ENCODE peak calls at places on chromosomes 2 and 18, in nine cellular contexts. U is heart right ventricle; C is AG04449; L is lower lobe of right lung; Z is HepG2; B is GM23338; O is CD8-positive, alpha-beta memory T cell; T is kidney; P is psoas muscle. A is an unnamed sample.

GRCh38 chr2:120710256-120710655 is 25.4 kb upstream of the GLI2 start:
- DNase-seq in T (no peak), P (no peak), L (no peak), Z (no peak), O (no peak), C (peak), U (no peak), B (peak), A (peak)

GRCh38 chr18:30766053-30766452 is 276.5 kb downstream of the DSC3 start:
- DNase-seq in T (no peak), C (no peak), Z (no peak), B (no peak), P (no peak), L (no peak), U (no peak), O (no peak), A (no peak)

GRCh38 chr2:69692424-69692823 is 48.9 kb upstream of the AAK1 start:
- DNase-seq in B (no peak), P (no peak), U (no peak), Z (no peak), O (no peak), C (no peak), L (no peak), T (no peak), A (no peak)

GRCh38 chr2:37737507-37737906 is 66.1 kb upstream of the CDC42EP3 start:
- DNase-seq in B (no peak), C (no peak), L (no peak), T (no peak), Z (no peak), P (no peak), U (no peak), O (no peak), A (no peak)

GRCh38 chr2:219662566-219662965 is 35.1 kb downstream of the SLC4A3 start:
- DNase-seq in T (no peak), O (no peak), C (no peak), B (peak), Z (no peak), L (no peak), U (no peak), P (no peak), A (no peak)

GRCh38 chr2:67515021-67515420 is 117.9 kb downstream of the ETAA1 start:
- DNase-seq in L (no peak), U (no peak), T (no peak), B (no peak), C (no peak), P (no peak), O (no peak), Z (no peak), A (no peak)

GRCh38 chr2:37080231-37080630 is 3.9 kb downstream of the HEATR5B start:
- DNase-seq in T (no peak), C (no peak), P (no peak), L (no peak), U (no peak), O (no peak), B (no peak), Z (no peak), A (no peak)

GRCh38 chr2:40286721-40287120 is 165.2 kb downstream of the SLC8A1 start:
- DNase-seq in C (no peak), U (no peak), T (no peak), B (no peak), L (no peak), P (no peak), O (no peak), Z (no peak), A (no peak)

GRCh38 chr2:74481961-74482800 is 617 bp downstream of the CCDC142 start:
- DNase-seq in U (peak), T (peak), L (no peak), B (peak), C (no peak), Z (no peak), P (no peak), O (peak), A (no peak)

GRCh38 chr18:80022613-80023012 is 11.6 kb upstream of the RBFA start:
- DNase-seq in O (no peak), P (no peak), Z (no peak), B (peak), L (no peak), C (no peak), U (no peak), T (no peak), A (no peak)

GRCh38 chr2:1047485-1047884 is 96.8 kb downstream of the SNTG2 start:
- DNase-seq in C (no peak), T (no peak), B (peak), U (no peak), L (no peak), O (no peak), P (no peak), Z (peak), A (peak)

GRCh38 chr2:7777668-7778067 is 860.5 kb downstream of the RNF144A start:
- DNase-seq in B (no peak), P (no peak), L (no peak), Z (no peak), C (no peak), O (no peak), U (no peak), T (no peak), A (no peak)

GRCh38 chr2:68272246-68272987 is 20.1 kb upstream of the PPP3R1 start:
- DNase-seq in T (no peak), Z (no peak), L (no peak), P (no peak), B (no peak), O (no peak), U (no peak), C (no peak), A (no peak)

GRCh38 chr2:150485871-150486538 is 1.5 kb downstream of the RND3 start:
- DNase-seq in L (peak), B (peak), O (no peak), P (peak), Z (no peak), T (peak), U (peak), C (no peak), A (peak)

GRCh38 chr2:217695033-217695520 is 307.7 kb downstream of the TNS1 start:
- DNase-seq in Z (no peak), C (peak), B (no peak), L (no peak), O (no peak), U (no peak), T (no peak), P (no peak), A (peak)

GRCh38 chr2:166365803-166366420 is 9.8 kb downstream of the SCN9A start:
- DNase-seq in U (no peak), O (no peak), Z (no peak), C (no peak), P (no peak), L (no peak), B (no peak), T (no peak), A (no peak)

GRCh38 chr2:222722327-222722946 is 51.0 kb downstream of the MOGAT1 start:
- DNase-seq in L (no peak), C (peak), O (no peak), P (no peak), B (no peak), T (no peak), U (no peak), Z (no peak), A (peak)

GRCh38 chr2:88613921-88614320 is 13.3 kb downstream of the EIF2AK3 start:
- DNase-seq in L (no peak), U (no peak), P (no peak), O (no peak), C (no peak), T (no peak), Z (no peak), B (no peak), A (no peak)
- H3K4me3 ChIP-seq in L (no peak), U (no peak), P (no peak), O (no peak), C (no peak), T (no peak), Z (no peak), B (no peak), A (no peak)

DNA sequence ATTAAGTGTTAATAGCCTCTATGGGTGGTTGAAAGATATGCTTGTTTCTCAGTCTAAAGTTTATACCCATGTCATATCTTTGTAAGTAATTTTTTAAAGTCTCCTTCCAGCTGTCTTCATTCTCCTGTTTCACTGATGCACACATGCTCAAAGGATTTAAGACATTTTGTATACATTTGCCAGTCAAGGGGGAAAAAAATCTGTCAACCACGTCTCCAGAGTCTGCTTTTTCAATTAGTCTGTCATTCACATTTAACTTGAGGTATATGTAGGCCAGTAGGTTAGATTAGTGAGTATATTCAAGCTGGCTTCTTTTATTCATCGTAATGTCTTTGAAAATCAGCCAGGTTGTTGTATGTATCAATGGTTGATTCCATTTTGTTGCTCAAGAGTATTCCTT is 193.5 kb downstream of the MCFD2 start:
- DNase-seq in B (no peak), T (no peak), P (no peak), U (no peak), C (no peak), O (no peak), Z (no peak), L (no peak), A (no peak)
- H3K4me3 ChIP-seq in B (no peak), T (no peak), P (no peak), U (no peak), C (no peak), O (no peak), Z (no peak), L (no peak), A (no peak)

GRCh38 chr2:78020500-78020899 is 498.3 kb upstream of the LRRTM4 start:
- DNase-seq in T (no peak), O (no peak), Z (no peak), L (no peak), P (no peak), U (no peak), B (no peak), C (no peak), A (no peak)

GRCh38 chr2:78024991-78025390 is 502.8 kb upstream of the LRRTM4 start:
- DNase-seq in Z (no peak), C (no peak), T (no peak), O (no peak), L (no peak), P (no peak), B (no peak), U (no peak), A (no peak)

DNA sequence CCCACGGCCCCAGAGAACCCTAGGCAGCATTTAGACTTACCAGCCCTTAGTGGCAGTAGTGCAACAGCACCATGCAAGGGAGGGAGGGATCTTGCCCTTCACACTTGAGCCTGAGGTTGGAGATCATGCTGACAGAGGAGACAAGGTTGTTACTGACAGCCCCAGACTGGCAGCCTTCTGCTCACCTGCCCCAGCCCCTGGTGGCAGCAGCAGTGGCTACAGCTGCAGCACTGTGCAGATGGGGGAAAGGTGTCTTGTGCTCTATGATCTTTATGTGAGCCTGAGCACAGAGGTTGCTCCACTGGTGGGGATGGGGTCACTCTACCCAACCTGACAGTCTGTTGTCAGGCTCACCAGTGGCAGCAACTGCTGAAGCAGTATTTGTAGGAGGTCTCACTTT is 501.2 kb upstream of the LRRTM4 start:
- DNase-seq in P (no peak), L (no peak), B (peak), U (no peak), T (no peak), Z (no peak), C (no peak), O (no peak), A (no peak)
- H3K4me3 ChIP-seq in P (no peak), L (no peak), B (no peak), U (no peak), T (no peak), Z (no peak), C (no peak), O (no peak), A (no peak)

DNA sequence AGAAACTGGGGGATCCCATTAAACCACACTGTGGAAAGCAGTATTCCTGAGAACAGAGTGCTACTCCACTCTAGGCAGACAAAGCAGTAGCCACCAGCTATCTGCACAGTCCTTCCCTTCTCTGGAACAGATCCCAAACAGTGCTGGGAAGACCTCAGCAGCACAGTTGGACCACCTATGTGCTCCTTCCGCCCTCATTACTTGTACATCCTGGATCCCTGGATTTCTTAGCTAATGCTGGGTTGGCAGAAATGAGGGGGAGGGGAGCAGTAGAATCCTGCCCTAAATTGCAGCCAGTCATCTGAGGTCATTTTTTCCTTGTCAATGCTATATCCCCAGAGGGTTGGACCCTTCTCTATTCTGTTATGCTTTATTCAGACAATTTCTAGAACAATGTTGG is 13.8 kb upstream of the MALT1 start:
- DNase-seq in Z (no peak), C (no peak), T (no peak), P (no peak), U (no peak), B (no peak), L (no peak), O (no peak), A (no peak)
- H3K4me3 ChIP-seq in Z (no peak), C (no peak), T (no peak), P (no peak), U (no peak), B (no peak), L (no peak), O (peak), A (no peak)

GRCh38 chr18:28086530-28087172 is 90.3 kb downstream of the CDH2 start:
- DNase-seq in Z (peak), T (no peak), L (no peak), C (no peak), P (no peak), U (no peak), O (no peak), B (peak), A (no peak)
- H3K4me3 ChIP-seq in Z (no peak), T (no peak), L (no peak), C (no peak), P (no peak), U (no peak), O (no peak), B (peak), A (no peak)